ENCODE peak calls at places on chromosomes 11 and 22, in ten cellular contexts. Q is HCT116, S is gastrocnemius medialis, U is A549, Y is right lobe of liver, J is upper lobe of left lung, K is GM12878, B is heart left ventricle, A is body of pancreas, V is IMR-90. L is an unnamed sample.

GRCh38 chr11:94934362-94934761 is 39.0 kb downstream of the CWC15 start:
- ATAC-seq in J (no peak), S (no peak), Y (no peak), V (peak; percentile 22), B (no peak), K (no peak), A (no peak), U (no peak), Q (no peak), L (no peak)

GRCh38 chr11:59676205-59676604 is 7.4 kb upstream of the PATL1 start:
- ATAC-seq in S (no peak), V (no peak), J (no peak), B (no peak), A (no peak), Q (no peak), K (no peak), U (no peak), Y (peak; percentile 57), L (no peak)

GRCh38 chr11:57219021-57219627 is 17.9 kb downstream of the APLNR start:
- ATAC-seq in K (no peak), V (no peak), A (no peak), U (no peak), Q (no peak), J (no peak), S (peak; percentile 80), B (no peak), Y (peak; percentile 83), L (peak; percentile 72)

GRCh38 chr11:72673943-72674828 is at the start of gene PDE2A:
- ATAC-seq in A (no peak), S (no peak), U (peak; percentile 7), Y (no peak), Q (no peak), V (no peak), J (no peak), K (no peak), B (no peak), L (no peak)

GRCh38 chr11:119363081-119363861 is 16.8 kb upstream of the MFRP start:
- ATAC-seq in J (no peak), Q (no peak), Y (peak; percentile 11), U (no peak), S (no peak), A (peak; percentile 53), V (no peak), B (no peak), K (no peak), L (no peak)

GRCh38 chr22:42202048-42202447 is 68.4 kb downstream of the TCF20 start:
- ATAC-seq in U (no peak), V (no peak), B (no peak), Q (no peak), K (no peak), S (no peak), Y (no peak), A (no peak), J (no peak), L (no peak)

GRCh38 chr11:132058211-132058772 is 687.9 kb downstream of the NTM start:
- ATAC-seq in U (no peak), J (peak; percentile 47), S (no peak), A (no peak), B (no peak), V (no peak), Y (peak; percentile 77), Q (no peak), K (no peak), L (peak; percentile 61)

GRCh38 chr22:32324505-32325415 is 32.9 kb upstream of the RFPL3 start:
- ATAC-seq in B (no peak), J (no peak), Y (no peak), S (no peak), U (no peak), Q (no peak), K (no peak), A (no peak), V (no peak), L (no peak)

DNA sequence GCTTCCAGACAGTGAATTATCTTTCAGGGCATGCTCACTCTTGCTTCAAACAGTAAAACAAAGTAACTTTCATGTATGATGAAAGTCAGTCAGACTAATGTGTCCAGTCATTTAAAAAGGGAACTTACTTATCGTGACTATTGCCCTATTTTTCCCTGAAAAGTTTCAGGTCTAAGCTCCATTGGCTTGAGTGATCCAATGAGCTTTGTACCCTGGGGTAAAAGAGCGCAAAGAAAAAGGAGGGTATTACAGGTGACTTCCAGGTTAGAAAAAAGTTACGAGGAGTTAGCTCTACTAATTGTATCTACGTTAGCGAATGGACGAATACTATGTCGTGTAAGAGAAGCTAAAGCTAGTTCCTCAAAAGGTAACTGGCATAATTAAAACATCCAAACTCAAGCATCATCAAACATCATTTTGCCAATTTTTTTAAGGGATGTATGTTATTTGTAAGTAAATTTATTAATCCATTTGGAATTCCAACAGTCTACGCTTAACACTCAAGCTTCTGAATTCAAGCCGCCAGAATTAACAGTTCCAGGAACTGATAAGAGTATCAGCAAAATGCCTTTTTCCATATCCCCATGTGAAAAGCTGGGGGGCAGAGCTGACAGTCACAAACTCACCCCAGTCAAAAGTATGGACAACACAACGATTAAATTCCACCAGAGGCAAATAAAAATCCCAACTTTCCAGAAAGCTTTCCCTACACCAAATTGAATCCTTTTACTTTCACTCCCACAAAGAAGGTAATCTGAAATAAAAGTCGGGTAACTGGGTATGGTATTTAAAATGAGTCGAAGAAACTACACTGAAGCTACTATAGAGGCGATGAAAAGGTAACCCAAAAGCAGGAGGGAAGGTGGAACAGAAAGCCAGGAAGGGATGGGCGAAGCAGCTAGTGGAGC is 1.4 kb downstream of the PICALM start:
- ATAC-seq in Q (no peak), K (peak; percentile 0), A (no peak), Y (peak; percentile 4), U (no peak), S (no peak), J (no peak), V (no peak), B (no peak), L (no peak)
- TF ChIP-seq POLR2A in Q (no peak), K (no peak), A (no peak), Y (peak; percentile 24), U (no peak), S (no peak), J (peak; percentile 43), V (no peak), B (no peak), L (no peak)

GRCh38 chr11:69048718-69049489 is at the start of gene TPCN2:
- ATAC-seq in A (peak; percentile 98), B (peak; percentile 90), S (peak; percentile 98), V (peak; percentile 96), K (peak; percentile 76), J (peak; percentile 95), Q (peak; percentile 87), Y (peak; percentile 88), U (peak; percentile 86), L (peak; percentile 95)
- TF ChIP-seq POLR2A in A (peak; percentile 62), B (no peak), S (peak; percentile 70), V (peak; percentile 80), K (peak; percentile 79), J (peak; percentile 84), Q (peak; percentile 80), Y (peak; percentile 65), U (peak; percentile 87), L (peak; percentile 92)

GRCh38 chr11:113435190-113435968 is 39.8 kb downstream of the DRD2 start:
- ATAC-seq in S (no peak), U (no peak), B (no peak), K (no peak), Y (no peak), V (no peak), A (no peak), J (no peak), Q (no peak), L (no peak)

GRCh38 chr11:113431746-113432145 is 43.5 kb downstream of the DRD2 start:
- ATAC-seq in Y (no peak), U (no peak), Q (no peak), S (no peak), B (no peak), K (no peak), J (no peak), A (no peak), V (no peak), L (no peak)

GRCh38 chr11:113440816-113441215 is 34.4 kb downstream of the DRD2 start:
- ATAC-seq in V (no peak), Y (no peak), J (no peak), U (no peak), S (no peak), B (no peak), A (no peak), K (no peak), Q (no peak), L (no peak)

DNA sequence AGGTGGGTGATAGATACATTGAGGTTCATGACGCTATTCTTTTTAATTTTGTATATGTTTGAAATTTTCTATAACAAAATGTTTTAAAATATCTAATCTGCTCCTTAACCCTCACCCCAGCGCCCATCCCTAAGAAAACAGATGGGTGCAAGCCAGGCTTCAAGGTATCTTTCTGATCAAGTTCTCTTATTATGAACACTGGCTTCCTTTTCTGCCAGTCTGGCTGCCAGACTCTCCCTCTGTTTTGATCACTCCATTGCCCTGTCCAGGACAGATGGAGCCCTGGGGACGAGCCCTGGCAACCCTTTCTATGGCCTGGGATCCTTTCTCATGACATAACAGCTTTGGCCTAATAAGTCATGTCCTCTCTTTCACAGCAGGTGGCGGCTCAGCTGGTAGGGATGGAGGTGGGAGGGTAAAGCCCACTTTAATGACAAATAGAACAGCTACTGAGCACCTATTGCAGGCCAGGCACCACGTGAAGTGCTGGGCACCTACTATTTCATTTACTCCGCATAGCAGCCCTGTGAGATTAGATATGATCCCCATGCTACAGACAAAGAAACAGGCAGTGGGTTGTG is 38.4 kb downstream of the DRD2 start:
- ATAC-seq in Q (no peak), Y (no peak), S (no peak), B (no peak), K (no peak), J (no peak), A (no peak), U (no peak), V (no peak), L (no peak)
- TF ChIP-seq POLR2A in Q (no peak), Y (no peak), S (no peak), B (no peak), K (no peak), J (no peak), A (no peak), U (no peak), V (no peak), L (no peak)

GRCh38 chr22:46068908-46069481 is 81.3 kb upstream of the PPARA start:
- ATAC-seq in K (no peak), B (no peak), Y (peak; percentile 5), V (no peak), U (no peak), Q (no peak), J (no peak), S (no peak), A (no peak), L (no peak)

GRCh38 chr22:46065733-46066454 is 84.4 kb upstream of the PPARA start:
- ATAC-seq in Y (no peak), A (no peak), V (no peak), U (no peak), S (no peak), J (no peak), K (no peak), B (no peak), Q (no peak), L (no peak)

GRCh38 chr22:46066691-46067090 is 83.6 kb upstream of the PPARA start:
- ATAC-seq in S (no peak), Y (no peak), Q (no peak), V (no peak), A (no peak), J (no peak), U (no peak), B (no peak), K (no peak), L (no peak)

GRCh38 chr22:46068176-46068907 is 82.0 kb upstream of the PPARA start:
- ATAC-seq in V (no peak), U (no peak), A (no peak), Y (no peak), Q (no peak), B (no peak), J (no peak), K (no peak), S (no peak), L (no peak)

GRCh38 chr22:46067159-46068111 is 82.9 kb upstream of the PPARA start:
- ATAC-seq in J (no peak), Q (no peak), B (no peak), U (no peak), A (no peak), K (no peak), Y (no peak), S (no peak), V (no peak), L (no peak)
- TF ChIP-seq POLR2A in J (no peak), Q (no peak), B (no peak), U (no peak), A (no peak), K (no peak), Y (no peak), S (peak; percentile 6), V (no peak), L (no peak)

L was measured in gastroesophageal sphincter.